ENCODE peak calls at places on chromosome 13, in six cellular contexts. H, L, T, R, U and X are unnamed samples.

GRCh38 chr13:84985860-84986259 is 813.4 kb downstream of the SLITRK6 start:
- DNase-seq in H (no peak), L (no peak), T (no peak), R (peak), U (no peak), X (no peak)

GRCh38 chr13:50484472-50485113 is 358.9 kb downstream of the DLEU7 start:
- DNase-seq in H (no peak), L (no peak), T (no peak), R (no peak), U (peak), X (no peak)

GRCh38 chr13:110911880-110912279 is 3.0 kb downstream of the ANKRD10 start:
- DNase-seq in H (no peak), L (no peak), T (no peak), R (no peak), U (no peak), X (no peak)

GRCh38 chr13:44331912-44332840 is 41.4 kb upstream of the SERP2 start:
- DNase-seq in H (peak), L (peak), T (peak), R (no peak), U (peak), X (peak)

GRCh38 chr13:48600374-48601364 is 53.1 kb upstream of the CYSLTR2 start:
- DNase-seq in H (no peak), L (peak), T (no peak), R (no peak), U (peak), X (peak)

GRCh38 chr13:113981201-113981605 is 7.3 kb upstream of the C13orf46 start:
- DNase-seq in H (no peak), L (no peak), T (peak), R (peak), U (no peak), X (no peak)

GRCh38 chr13:45564108-45564507 is 51.4 kb downstream of the ERICH6B start:
- DNase-seq in H (no peak), L (peak), T (no peak), R (peak), U (peak), X (no peak)

GRCh38 chr13:19782049-19782726 is 557 bp downstream of the PSPC1 start:
- DNase-seq in H (peak), L (peak), T (peak), R (peak), U (peak), X (peak)

GRCh38 chr13:50323440-50324070 is 308.3 kb downstream of the KCNRG start:
- DNase-seq in H (no peak), L (peak), T (no peak), R (no peak), U (peak), X (no peak)

GRCh38 chr13:63408227-63409202 is 1992.9 kb upstream of the PCDH20 start:
- DNase-seq in H (no peak), L (peak), T (no peak), R (no peak), U (peak), X (no peak)

GRCh38 chr13:110308377-110309158 is 1.5 kb downstream of the COL4A2 start:
- DNase-seq in H (no peak), L (peak), T (no peak), R (peak), U (no peak), X (peak)

GRCh38 chr13:32537580-32538233 is 888 bp downstream of the N4BP2L2 start:
- DNase-seq in H (peak), L (no peak), T (peak), R (peak), U (no peak), X (peak)

GRCh38 chr13:24784319-24784718 is 20.4 kb downstream of the RNF17 start:
- DNase-seq in H (no peak), L (no peak), T (no peak), R (no peak), U (no peak), X (no peak)

GRCh38 chr13:21637296-21637695 is 33.3 kb upstream of the MICU2 start:
- DNase-seq in H (no peak), L (peak), T (no peak), R (peak), U (peak), X (no peak)

DNA sequence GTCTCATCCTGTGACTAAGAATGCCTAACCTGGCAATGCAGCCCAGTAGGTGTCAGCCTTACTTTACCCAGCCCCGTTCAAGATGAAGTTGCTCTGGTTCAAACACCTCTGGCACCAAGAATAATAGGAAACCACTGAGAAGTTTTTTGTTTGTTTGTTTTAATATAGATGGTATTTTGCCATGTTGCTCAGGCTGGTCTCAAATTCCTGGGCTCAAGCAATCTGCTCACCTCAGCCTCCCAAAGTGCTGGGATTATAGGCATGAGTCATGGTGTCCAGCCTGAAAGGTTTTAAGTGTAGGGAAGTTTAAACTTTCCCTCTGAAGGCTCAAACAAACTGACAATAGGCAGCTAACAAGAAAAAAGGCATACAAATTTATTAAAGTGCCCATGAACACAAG is 51.2 kb upstream of the ABCC4 start:
- DNase-seq in H (no peak), L (no peak), T (no peak), R (no peak), U (no peak), X (no peak)
- TF ChIP-seq CTCF in H (no peak), L (no peak), T (no peak), R (no peak), U (no peak), X (no peak)

GRCh38 chr13:26184791-26185250 is 37.3 kb downstream of the RNF6 start:
- DNase-seq in H (peak), L (peak), T (peak), R (peak), U (peak), X (peak)

GRCh38 chr13:26185720-26186119 is 36.4 kb downstream of the RNF6 start:
- DNase-seq in H (no peak), L (no peak), T (no peak), R (no peak), U (no peak), X (no peak)

GRCh38 chr13:26186141-26186870 is 35.8 kb downstream of the RNF6 start:
- DNase-seq in H (peak), L (peak), T (peak), R (peak), U (peak), X (peak)

GRCh38 chr13:26183416-26183815 is 38.7 kb downstream of the RNF6 start:
- DNase-seq in H (no peak), L (no peak), T (no peak), R (no peak), U (no peak), X (no peak)

DNA sequence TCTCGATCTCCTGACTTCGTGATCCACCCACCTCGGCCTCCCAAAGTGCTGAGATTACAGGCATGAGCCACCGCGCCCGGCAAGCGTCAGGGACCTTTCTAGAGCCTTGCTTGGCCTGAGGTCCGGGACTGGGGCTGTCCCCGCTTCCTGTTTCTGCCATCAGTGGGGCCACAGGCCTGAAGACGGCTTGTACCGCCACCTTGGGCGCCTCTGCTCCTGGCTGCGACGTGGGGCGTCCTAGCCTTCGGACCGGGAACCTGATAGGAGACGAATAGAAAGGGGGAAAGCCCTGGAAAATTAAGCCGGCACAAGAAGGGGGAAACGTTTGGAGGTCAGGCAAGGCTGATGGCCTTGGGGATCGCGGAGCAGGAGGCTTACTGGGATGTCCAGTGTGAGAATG is 35.1 kb downstream of the RNF6 start:
- DNase-seq in H (no peak), L (no peak), T (no peak), R (no peak), U (no peak), X (no peak)
- H3K27ac ChIP-seq in H (no peak), L (no peak), T (peak), R (peak), U (no peak), X (peak)

DNA sequence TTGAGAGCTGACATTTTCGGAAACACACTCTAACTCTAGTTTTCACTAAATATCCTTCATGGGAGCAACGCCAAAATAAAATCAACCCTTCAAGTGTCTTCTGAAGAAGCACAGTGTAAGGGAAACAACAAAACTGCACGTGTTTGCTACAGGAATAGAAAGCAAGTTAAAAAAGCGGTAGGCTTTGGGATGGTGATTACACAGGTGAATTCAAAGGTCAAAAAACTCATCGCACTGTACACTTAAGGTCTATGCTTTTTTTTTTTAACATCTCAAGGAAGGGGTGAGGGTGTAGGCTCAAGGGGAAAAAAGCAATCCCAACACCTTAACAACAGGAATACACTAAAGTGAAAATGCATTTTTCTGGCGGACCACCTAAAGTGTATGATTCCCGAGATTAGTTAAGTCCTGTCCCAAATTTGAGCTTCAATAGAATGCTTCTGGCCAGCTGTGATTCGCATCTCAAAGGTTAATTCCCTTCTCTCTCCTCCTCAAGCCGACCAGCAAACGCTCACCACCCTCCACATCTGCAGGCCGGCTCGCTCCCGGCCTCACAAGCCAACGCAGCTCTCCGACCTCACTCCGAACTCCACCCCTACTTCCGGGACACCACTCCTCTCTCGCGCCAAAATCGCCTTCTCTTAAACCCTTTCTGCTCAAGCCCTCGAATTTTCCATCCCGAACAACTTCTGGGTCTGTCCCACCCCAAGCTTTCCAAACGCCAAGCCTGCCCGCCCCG is 1.1 kb downstream of the ARGLU1 start:
- DNase-seq in H (peak), L (peak), T (peak), R (peak), U (peak), X (peak)
- H3K4me3 ChIP-seq in H (peak), L (peak), T (peak), R (peak), U (peak), X (peak)

GRCh38 chr13:43133792-43134191 is 110.4 kb downstream of the DNAJC15 start:
- DNase-seq in H (no peak), L (no peak), T (no peak), R (no peak), U (no peak), X (no peak)

GRCh38 chr13:43129511-43130130 is 106.2 kb downstream of the DNAJC15 start:
- DNase-seq in H (no peak), L (no peak), T (no peak), R (no peak), U (no peak), X (no peak)

GRCh38 chr13:43132911-43133310 is 109.5 kb downstream of the DNAJC15 start:
- DNase-seq in H (no peak), L (no peak), T (no peak), R (no peak), U (no peak), X (no peak)

GRCh38 chr13:43134896-43135295 is 111.5 kb downstream of the DNAJC15 start:
- DNase-seq in H (no peak), L (no peak), T (no peak), R (no peak), U (no peak), X (no peak)

GRCh38 chr13:43132228-43132627 is 108.8 kb downstream of the DNAJC15 start:
- DNase-seq in H (no peak), L (peak), T (peak), R (peak), U (peak), X (no peak)
- TF ChIP-seq CTCF in H (peak), L (peak), T (peak), R (peak), U (peak), X (no peak)